ENCODE peak calls at places on chromosomes 7 and 10, in nine cellular contexts. H, K, U, A, B, J, S, O and W are unnamed samples.

GRCh38 chr7:130940907-130941306 is 206.9 kb upstream of the KLF14 start:
- DNase-seq in H (no peak), K (no peak), U (no peak), A (no peak), B (no peak), J (no peak), S (no peak), O (no peak), W (no peak)

GRCh38 chr10:48444861-48445841 is 138.7 kb downstream of the MAPK8 start:
- DNase-seq in H (no peak), K (no peak), U (no peak), A (no peak), B (peak; percentile 22), J (peak; percentile 27), S (no peak), O (no peak), W (no peak)

GRCh38 chr7:20083781-20084180 is 133.4 kb downstream of the MACC1 start:
- DNase-seq in H (no peak), K (no peak), U (peak; percentile 7), A (no peak), B (no peak), J (no peak), S (no peak), O (no peak), W (no peak)

GRCh38 chr7:15407910-15408309 is 153.9 kb downstream of the AGMO start:
- DNase-seq in H (no peak), K (no peak), U (no peak), A (no peak), B (no peak), J (no peak), S (no peak), O (no peak), W (no peak)

GRCh38 chr7:155741805-155742204 is 70.5 kb downstream of the SHH start:
- DNase-seq in H (no peak), K (no peak), U (peak; percentile 47), A (peak; percentile 21), B (peak; percentile 68), J (no peak), S (no peak), O (no peak), W (no peak)

GRCh38 chr7:89887489-89887888 is 266.8 kb upstream of the STEAP1 start:
- DNase-seq in H (no peak), K (no peak), U (no peak), A (no peak), B (no peak), J (peak; percentile 56), S (no peak), O (no peak), W (no peak)

GRCh38 chr7:106071999-106072714 is 40.0 kb downstream of the SYPL1 start:
- DNase-seq in H (no peak), K (no peak), U (no peak), A (no peak), B (no peak), J (peak; percentile 87), S (no peak), O (no peak), W (peak; percentile 63)

GRCh38 chr7:26525413-26526287 is 234.0 kb downstream of the SNX10 start:
- DNase-seq in H (no peak), K (no peak), U (no peak), A (no peak), B (no peak), J (no peak), S (no peak), O (no peak), W (no peak)

GRCh38 chr10:119538632-119539358 is 3.7 kb downstream of the RGS10 start:
- DNase-seq in H (peak; percentile 72), K (no peak), U (peak; percentile 36), A (peak; percentile 38), B (no peak), J (no peak), S (no peak), O (no peak), W (no peak)

GRCh38 chr7:10706875-10707493 is 266.7 kb upstream of the PHF14 start:
- DNase-seq in H (no peak), K (no peak), U (no peak), A (no peak), B (no peak), J (no peak), S (no peak), O (no peak), W (no peak)

GRCh38 chr7:94888542-94888941 is 18.9 kb upstream of the PPP1R9A start:
- DNase-seq in H (no peak), K (no peak), U (no peak), A (no peak), B (no peak), J (peak; percentile 25), S (no peak), O (no peak), W (peak; percentile 68)

GRCh38 chr10:34286136-34286739 is 528.9 kb downstream of the PARD3 start:
- DNase-seq in H (no peak), K (no peak), U (no peak), A (no peak), B (no peak), J (no peak), S (no peak), O (no peak), W (no peak)

GRCh38 chr10:36181421-36181820 is 539.3 kb upstream of the FZD8 start:
- DNase-seq in H (no peak), K (no peak), U (no peak), A (no peak), B (no peak), J (no peak), S (no peak), O (no peak), W (no peak)

GRCh38 chr7:22444181-22444966 is 55.6 kb downstream of the STEAP1B start:
- DNase-seq in H (no peak), K (no peak), U (no peak), A (no peak), B (no peak), J (peak; percentile 95), S (peak; percentile 46), O (no peak), W (peak; percentile 32)

GRCh38 chr10:131744356-131744755 is 156.5 kb upstream of the PPP2R2D start:
- DNase-seq in H (no peak), K (no peak), U (no peak), A (no peak), B (peak; percentile 7), J (no peak), S (no peak), O (no peak), W (no peak)

GRCh38 chr10:132394201-132394811 is 2.7 kb upstream of the PWWP2B start:
- DNase-seq in H (no peak), K (no peak), U (no peak), A (no peak), B (peak; percentile 43), J (no peak), S (no peak), O (no peak), W (no peak)